ENCODE peak calls at places on chromosomes 13 and 19, in five cellular contexts. B is posterior cingulate gyrus; I is CMK; H is ELR; M is CD4-positive, alpha-beta T cell. Y is an unnamed sample.

GRCh38 chr13:112203614-112204013 is 136.7 kb downstream of the SOX1 start:
- DNase-seq in M (no peak), B (no peak), I (no peak), H (no peak), Y (no peak)

GRCh38 chr13:40798380-40798779 is 9.0 kb downstream of the SLC25A15 start:
- DNase-seq in B (no peak), I (no peak), M (no peak), H (no peak), Y (no peak)

GRCh38 chr13:111903143-111903542 is 163.8 kb upstream of the SOX1 start:
- DNase-seq in B (no peak), I (no peak), H (no peak), M (no peak), Y (no peak)

GRCh38 chr13:43961909-43962308 is 82.2 kb downstream of the LACC1 start:
- DNase-seq in M (no peak), I (no peak), H (no peak), B (no peak), Y (no peak)

GRCh38 chr19:35306473-35307246 is 14.7 kb downstream of the MAG start:
- DNase-seq in I (no peak), H (peak), M (no peak), B (no peak), Y (no peak)

GRCh38 chr13:34039678-34040077 is 221.7 kb downstream of the RFC3 start:
- DNase-seq in I (no peak), B (no peak), M (no peak), H (no peak), Y (no peak)

GRCh38 chr19:8607386-8607785 is 3.1 kb downstream of the ADAMTS10 start:
- DNase-seq in M (no peak), I (no peak), H (no peak), B (no peak), Y (no peak)

GRCh38 chr13:109255457-109255856 is 530.9 kb downstream of the IRS2 start:
- DNase-seq in M (no peak), I (no peak), B (no peak), H (no peak), Y (no peak)

GRCh38 chr19:35349614-35350521 is 2.2 kb downstream of the FFAR1 start:
- DNase-seq in I (no peak), M (no peak), H (no peak), B (no peak), Y (no peak)

GRCh38 chr13:100721885-100722512 is 47.4 kb upstream of the TMTC4 start:
- DNase-seq in B (no peak), H (peak), M (peak), I (peak), Y (peak)

GRCh38 chr19:4597975-4598671 is 38.6 kb upstream of the SEMA6B start:
- DNase-seq in I (peak), B (no peak), M (peak), H (peak), Y (no peak)

GRCh38 chr13:55816976-55817601 is 1323.6 kb upstream of the PRR20A start:
- DNase-seq in H (no peak), M (no peak), B (no peak), I (no peak), Y (no peak)

GRCh38 chr13:53941588-53942190 is 913.1 kb downstream of the OLFM4 start:
- DNase-seq in I (no peak), M (no peak), H (no peak), B (no peak), Y (no peak)

GRCh38 chr13:44259045-44260042 is 114.3 kb upstream of the SERP2 start:
- DNase-seq in H (peak), B (no peak), I (no peak), M (peak), Y (no peak)

GRCh38 chr13:98842858-98843481 is 90.5 kb upstream of the SLC15A1 start:
- DNase-seq in I (peak), M (peak), B (peak), H (peak), Y (peak)

GRCh38 chr19:17513801-17514200 is 2.4 kb downstream of the PGLS start:
- DNase-seq in M (no peak), B (no peak), I (no peak), H (peak), Y (no peak)

GRCh38 chr19:23070353-23070781 is 46.5 kb upstream of the ZNF730 start:
- DNase-seq in B (no peak), I (no peak), M (no peak), H (peak), Y (no peak)

GRCh38 chr19:45881909-45882528 is 3.9 kb downstream of the IRF2BP1 start:
- DNase-seq in H (no peak), I (no peak), M (no peak), B (no peak), Y (no peak)

GRCh38 chr19:47377208-47377701 is 28.1 kb downstream of the DHX34 start:
- DNase-seq in H (no peak), I (no peak), M (no peak), B (no peak), Y (peak)

GRCh38 chr13:40776232-40776631 is 5.2 kb upstream of the MRPS31 start:
- DNase-seq in B (no peak), H (no peak), M (no peak), I (no peak), Y (no peak)

GRCh38 chr19:39032164-39032918 is at the start of gene FBXO27:
- DNase-seq in I (no peak), B (peak), H (peak), M (no peak), Y (peak)

GRCh38 chr13:80030491-80030890 is 310.4 kb downstream of the SPRY2 start:
- DNase-seq in I (no peak), M (no peak), H (peak), B (no peak), Y (no peak)

GRCh38 chr19:50432221-50432626 is 468 bp upstream of the MYBPC2 start:
- DNase-seq in M (no peak), I (no peak), B (no peak), H (no peak), Y (no peak)

GRCh38 chr19:32178841-32179410 is 166.5 kb upstream of the ZNF507 start:
- DNase-seq in H (no peak), I (no peak), B (no peak), M (no peak), Y (no peak)

GRCh38 chr19:13149628-13150186 is 468 bp downstream of the STX10 start:
- DNase-seq in H (peak), M (no peak), I (peak), B (no peak), Y (no peak)

Y was measured in nucleus accumbens.